ENCODE peak calls at places on chromosome 16, in six cellular contexts. One of them, this sample, is unnamed.

GRCh38 chr16:50841081-50841886 is 99.4 kb downstream of the CYLD start:
- DNase-seq in astrocyte of the spinal cord: no peak
- DNase-seq in left ventricle myocardium superior: no peak
- DNase-seq in aorta: no peak
- DNase-seq in Peyer's patch: no peak
- DNase-seq in pancreas: no peak
- DNase-seq in this sample: no peak

GRCh38 chr16:26795184-26795583 is 271.5 kb upstream of the C16orf82 start:
- DNase-seq in pancreas: no peak
- DNase-seq in aorta: no peak
- DNase-seq in left ventricle myocardium superior: no peak
- DNase-seq in Peyer's patch: no peak
- DNase-seq in astrocyte of the spinal cord: no peak
- DNase-seq in this sample: no peak

GRCh38 chr16:73176577-73177013 is 128.7 kb upstream of the ZFHX3 start:
- DNase-seq in aorta: no peak
- DNase-seq in astrocyte of the spinal cord: peak
- DNase-seq in left ventricle myocardium superior: no peak
- DNase-seq in Peyer's patch: no peak
- DNase-seq in pancreas: no peak
- DNase-seq in this sample: no peak

GRCh38 chr16:86835981-86836380 is 257.6 kb downstream of the FOXL1 start:
- DNase-seq in Peyer's patch: no peak
- DNase-seq in pancreas: no peak
- DNase-seq in astrocyte of the spinal cord: no peak
- DNase-seq in left ventricle myocardium superior: no peak
- DNase-seq in aorta: peak
- DNase-seq in this sample: no peak

GRCh38 chr16:8859913-8860881 is 8.6 kb downstream of the CARHSP1 start:
- DNase-seq in pancreas: no peak
- DNase-seq in Peyer's patch: no peak
- DNase-seq in aorta: peak
- DNase-seq in left ventricle myocardium superior: peak
- DNase-seq in astrocyte of the spinal cord: peak
- DNase-seq in this sample: peak

GRCh38 chr16:13108126-13108525 is 206.7 kb downstream of the SHISA9 start:
- DNase-seq in aorta: no peak
- DNase-seq in pancreas: no peak
- DNase-seq in Peyer's patch: no peak
- DNase-seq in astrocyte of the spinal cord: no peak
- DNase-seq in left ventricle myocardium superior: no peak
- DNase-seq in this sample: no peak

GRCh38 chr16:7344806-7345416 is 12.3 kb downstream of the RBFOX1 start:
- DNase-seq in Peyer's patch: no peak
- DNase-seq in astrocyte of the spinal cord: no peak
- DNase-seq in left ventricle myocardium superior: peak
- DNase-seq in pancreas: no peak
- DNase-seq in aorta: no peak
- DNase-seq in this sample: no peak

GRCh38 chr16:77171750-77172635 is 19.0 kb upstream of the MON1B start:
- DNase-seq in aorta: no peak
- DNase-seq in left ventricle myocardium superior: no peak
- DNase-seq in astrocyte of the spinal cord: peak
- DNase-seq in Peyer's patch: no peak
- DNase-seq in pancreas: peak
- DNase-seq in this sample: no peak

GRCh38 chr16:3051489-3051888 is 5.1 kb downstream of the MMP25 start:
- DNase-seq in pancreas: no peak
- DNase-seq in left ventricle myocardium superior: no peak
- DNase-seq in Peyer's patch: no peak
- DNase-seq in astrocyte of the spinal cord: no peak
- DNase-seq in aorta: no peak
- DNase-seq in this sample: no peak

GRCh38 chr16:58636474-58636873 is 6.8 kb upstream of the CNOT1 start:
- DNase-seq in pancreas: no peak
- DNase-seq in astrocyte of the spinal cord: no peak
- DNase-seq in left ventricle myocardium superior: no peak
- DNase-seq in Peyer's patch: no peak
- DNase-seq in aorta: no peak
- DNase-seq in this sample: no peak

GRCh38 chr16:11989238-11990160 is 13.0 kb downstream of the SNX29 start:
- DNase-seq in aorta: no peak
- DNase-seq in astrocyte of the spinal cord: no peak
- DNase-seq in pancreas: no peak
- DNase-seq in left ventricle myocardium superior: peak
- DNase-seq in Peyer's patch: no peak
- DNase-seq in this sample: no peak

GRCh38 chr16:75320435-75320834 is 69.0 kb upstream of the BCAR1 start:
- DNase-seq in left ventricle myocardium superior: no peak
- DNase-seq in astrocyte of the spinal cord: no peak
- DNase-seq in pancreas: no peak
- DNase-seq in Peyer's patch: no peak
- DNase-seq in aorta: no peak
- DNase-seq in this sample: no peak